ENCODE peak calls at places on chromosome 12, in nine cellular contexts. S is mammary epithelial cell; E is CD4-positive, CD25-positive, alpha-beta regulatory T cell; H is aorta; J is heart left ventricle; R is Peyer's patch; V is fibroblast of lung; Y is psoas muscle; A is cardiac muscle cell. W is an unnamed sample.
A peak's percentile ranks its signal among the peaks of the same experiment; 100 is the strongest.

GRCh38 chr12:40016960-40017359 is 88.9 kb downstream of the SLC2A13 start:
- DNase-seq in S (no peak), E (no peak), H (no peak), J (no peak), R (no peak), V (peak; percentile 11), Y (no peak), A (no peak), W (no peak)

GRCh38 chr12:114447274-114447716 is 41.4 kb upstream of the TBX5 start:
- DNase-seq in S (no peak), E (no peak), H (no peak), J (no peak), R (no peak), V (no peak), Y (no peak), A (peak; percentile 70), W (no peak)

GRCh38 chr12:4881665-4882064 is 28.0 kb upstream of the KCNA1 start:
- DNase-seq in S (no peak), E (no peak), H (no peak), J (peak; percentile 45), R (no peak), V (no peak), Y (no peak), A (no peak), W (no peak)

GRCh38 chr12:24378548-24379011 is 429.1 kb upstream of the SOX5 start:
- DNase-seq in S (no peak), E (no peak), H (no peak), J (no peak), R (no peak), V (peak; percentile 62), Y (no peak), A (no peak), W (no peak)

GRCh38 chr12:47014474-47014873 is 64.9 kb upstream of the PCED1B start:
- DNase-seq in S (peak; percentile 67), E (no peak), H (no peak), J (no peak), R (no peak), V (peak; percentile 96), Y (no peak), A (no peak), W (no peak)

GRCh38 chr12:131090254-131091210 is 136.8 kb downstream of the ADGRD1 start:
- DNase-seq in S (no peak), E (no peak), H (peak; percentile 24), J (no peak), R (no peak), V (no peak), Y (peak; percentile 7), A (no peak), W (no peak)

GRCh38 chr12:38930994-38931393 is 25.6 kb upstream of the CPNE8 start:
- DNase-seq in S (peak; percentile 12), E (no peak), H (no peak), J (no peak), R (no peak), V (no peak), Y (no peak), A (no peak), W (no peak)

GRCh38 chr12:68451261-68452091 is 119.3 kb upstream of the MDM1 start:
- DNase-seq in S (peak; percentile 37), E (no peak), H (no peak), J (peak; percentile 31), R (no peak), V (peak; percentile 96), Y (peak; percentile 26), A (no peak), W (no peak)

GRCh38 chr12:15910864-15911696 is at the start of gene DERA:
- DNase-seq in S (peak; percentile 78), E (peak; percentile 53), H (peak; percentile 94), J (peak; percentile 87), R (peak; percentile 93), V (peak; percentile 74), Y (peak; percentile 82), A (peak; percentile 87), W (peak; percentile 32)

GRCh38 chr12:107684029-107684790 is 1.4 kb upstream of the PWP1 start:
- DNase-seq in S (no peak), E (no peak), H (no peak), J (no peak), R (no peak), V (peak; percentile 54), Y (no peak), A (no peak), W (no peak)

GRCh38 chr12:88625316-88625715 is 45.0 kb upstream of the KITLG start:
- DNase-seq in S (no peak), E (no peak), H (no peak), J (no peak), R (no peak), V (no peak), Y (no peak), A (no peak), W (no peak)

GRCh38 chr12:6684609-6685008 is 4.6 kb downstream of the ZNF384 start:
- DNase-seq in S (no peak), E (peak; percentile 25), H (no peak), J (no peak), R (no peak), V (no peak), Y (no peak), A (peak; percentile 49), W (no peak)

GRCh38 chr12:127399451-127399850 is 867.5 kb upstream of the TMEM132C start:
- DNase-seq in S (no peak), E (no peak), H (no peak), J (no peak), R (no peak), V (peak; percentile 65), Y (no peak), A (no peak), W (no peak)

GRCh38 chr12:7395950-7396349 is 48.0 kb downstream of the CD163L1 start:
- DNase-seq in S (no peak), E (no peak), H (no peak), J (no peak), R (no peak), V (no peak), Y (no peak), A (no peak), W (no peak)

GRCh38 chr12:126224032-126224431 is 1158.8 kb downstream of the AACS start:
- DNase-seq in S (no peak), E (no peak), H (no peak), J (no peak), R (no peak), V (no peak), Y (no peak), A (no peak), W (no peak)

GRCh38 chr12:124562018-124562795 is 5.2 kb downstream of the NCOR2 start:
- DNase-seq in S (no peak), E (no peak), H (peak; percentile 66), J (no peak), R (no peak), V (no peak), Y (no peak), A (peak; percentile 72), W (no peak)

GRCh38 chr12:88242161-88242925 is 100.2 kb downstream of the TMTC3 start:
- DNase-seq in S (peak; percentile 95), E (no peak), H (no peak), J (peak; percentile 40), R (no peak), V (peak; percentile 99), Y (peak; percentile 17), A (no peak), W (no peak)

GRCh38 chr12:21350975-21351374 is 16.3 kb upstream of the SLCO1A2 start:
- DNase-seq in S (no peak), E (no peak), H (no peak), J (no peak), R (no peak), V (no peak), Y (no peak), A (no peak), W (no peak)

GRCh38 chr12:108332791-108333382 is 6.2 kb downstream of the CMKLR1 start:
- DNase-seq in S (no peak), E (no peak), H (no peak), J (peak; percentile 69), R (no peak), V (no peak), Y (peak; percentile 58), A (no peak), W (no peak)

GRCh38 chr12:104605685-104606084 is 148.9 kb downstream of the CHST11 start:
- DNase-seq in S (no peak), E (no peak), H (peak; percentile 83), J (peak; percentile 70), R (no peak), V (peak; percentile 36), Y (peak; percentile 70), A (no peak), W (no peak)
- H3K4me3 ChIP-seq in S (no peak overlapping the region), E (no peak overlapping the region), H (no peak overlapping the region), J (no peak overlapping the region), R (no peak overlapping the region), V (no peak overlapping the region), Y (no peak overlapping the region), A (no peak overlapping the region), W (no peak overlapping the region)

GRCh38 chr12:50257226-50258166 is 25.8 kb downstream of the LIMA1 start:
- DNase-seq in S (peak; percentile 32), E (no peak), H (no peak), J (no peak), R (no peak), V (peak; percentile 56), Y (no peak), A (peak; percentile 25), W (no peak)
- H3K4me1 ChIP-seq in S (peaks cover 56% of the 10 kb centered on the region), E (no peaks in the 10 kb centered on the region), H (no peaks in the 10 kb centered on the region), J (peaks cover 40% of the 10 kb centered on the region), R (no peaks in the 10 kb centered on the region), V (peaks cover 9% of the 10 kb centered on the region), Y (peaks cover 40% of the 10 kb centered on the region), A (no peaks in the 10 kb centered on the region), W (no peaks in the 10 kb centered on the region)

GRCh38 chr12:122878780-122879612 is 16.9 kb downstream of the VPS37B start:
- DNase-seq in S (no peak), E (no peak), H (peak; percentile 53), J (no peak), R (no peak), V (no peak), Y (no peak), A (no peak), W (no peak)
- H3K27ac ChIP-seq in S (no peak overlapping the region), E (no peak overlapping the region), H (no peak overlapping the region), J (no peak overlapping the region), R (peak overlapping the region; percentile 27), V (no peak overlapping the region), Y (peak overlapping the region; percentile 68), A (no peak overlapping the region), W (no peak overlapping the region)

GRCh38 chr12:64256166-64256800 is 34.2 kb upstream of the KICS2 start:
- DNase-seq in S (peak; percentile 32), E (no peak), H (no peak), J (no peak), R (no peak), V (peak; percentile 42), Y (no peak), A (peak; percentile 78), W (no peak)

GRCh38 chr12:64252708-64253107 is 30.6 kb upstream of the KICS2 start:
- DNase-seq in S (no peak), E (no peak), H (no peak), J (no peak), R (no peak), V (no peak), Y (no peak), A (no peak), W (no peak)

GRCh38 chr12:64253356-64253755 is 31.3 kb upstream of the KICS2 start:
- DNase-seq in S (no peak), E (no peak), H (no peak), J (no peak), R (no peak), V (no peak), Y (no peak), A (no peak), W (no peak)

GRCh38 chr12:64258576-64258975 is 36.5 kb upstream of the KICS2 start:
- DNase-seq in S (no peak), E (no peak), H (no peak), J (no peak), R (no peak), V (peak; percentile 5), Y (no peak), A (no peak), W (no peak)

GRCh38 chr12:64255249-64255648 is 33.2 kb upstream of the KICS2 start:
- DNase-seq in S (no peak), E (no peak), H (no peak), J (no peak), R (no peak), V (no peak), Y (no peak), A (no peak), W (no peak)
- H3K4me3 ChIP-seq in S (no peak overlapping the region), E (no peak overlapping the region), H (no peak overlapping the region), J (no peak overlapping the region), R (no peak overlapping the region), V (no peak overlapping the region), Y (no peak overlapping the region), A (no peak overlapping the region), W (no peak overlapping the region)